ENCODE peak calls at places on chromosome 22, in four cellular contexts. S is HepG2, E is GM12878, J is K562. O is an unnamed sample.

GRCh38 chr22:42644422-42645340 is 4.3 kb upstream of the ATP5MGL start:
- DNase-seq in J (no peak), E (no peak), S (no peak), O (no peak)

GRCh38 chr22:27900153-27900552 is 18.9 kb downstream of the PITPNB start:
- DNase-seq in S (no peak), J (no peak), E (no peak), O (no peak)

GRCh38 chr22:17570851-17571631 is 7.7 kb downstream of the SLC25A18 start:
- DNase-seq in E (no peak), J (no peak), S (no peak), O (no peak)

GRCh38 chr22:47767403-47767802 is 1005.0 kb downstream of the TBC1D22A start:
- DNase-seq in S (no peak), J (no peak), E (no peak), O (no peak)

GRCh38 chr22:33803371-33803770 is 116.9 kb downstream of the LARGE1 start:
- DNase-seq in S (no peak), E (no peak), J (no peak), O (no peak)

GRCh38 chr22:47165998-47166397 is 403.5 kb downstream of the TBC1D22A start:
- DNase-seq in J (no peak), E (no peak), S (no peak), O (peak)

GRCh38 chr22:47281126-47282106 is 519.0 kb downstream of the TBC1D22A start:
- DNase-seq in E (no peak), J (no peak), S (no peak), O (no peak)

GRCh38 chr22:29314074-29314473 is 1.4 kb downstream of the RASL10A start:
- DNase-seq in J (no peak), E (no peak), S (no peak), O (no peak)

GRCh38 chr22:39574779-39575551 is 4.4 kb downstream of the CACNA1I start:
- DNase-seq in S (peak), J (peak), E (no peak), O (no peak)

GRCh38 chr22:35037089-35037488 is 28.9 kb upstream of the ISX start:
- DNase-seq in S (no peak), E (no peak), J (peak), O (peak)

GRCh38 chr22:30043181-30043580 is 37.1 kb upstream of the HORMAD2 start:
- DNase-seq in S (no peak), E (no peak), J (no peak), O (no peak)

GRCh38 chr22:39299829-39300178 is 19.6 kb downstream of the RPL3 start:
- DNase-seq in S (no peak), J (no peak), E (peak), O (no peak)

GRCh38 chr22:23385301-23386244 is 194.5 kb downstream of the IGLL1 start:
- DNase-seq in J (peak), E (peak), S (peak), O (peak)

GRCh38 chr22:32636884-32637283 is 162.3 kb downstream of the FBXO7 start:
- DNase-seq in J (no peak), E (no peak), S (no peak), O (no peak)

GRCh38 chr22:33896801-33897620 is 23.3 kb downstream of the LARGE1 start:
- DNase-seq in S (no peak), E (no peak), J (no peak), O (no peak)

GRCh38 chr22:40533712-40534378 is 102.7 kb downstream of the MRTFA start:
- DNase-seq in J (peak), E (peak), S (no peak), O (no peak)

GRCh38 chr22:27876684-27877083 is 42.4 kb downstream of the PITPNB start:
- DNase-seq in E (no peak), J (no peak), S (no peak), O (no peak)

GRCh38 chr22:24559471-24559870 is 3.7 kb downstream of the SNRPD3 start:
- DNase-seq in J (peak), E (no peak), S (no peak), O (no peak)

GRCh38 chr22:39612811-39613548 is 42.4 kb downstream of the CACNA1I start:
- DNase-seq in S (no peak), E (no peak), J (no peak), O (no peak)

GRCh38 chr22:48701296-48702030 is 1126.2 kb downstream of the BRD1 start:
- DNase-seq in E (no peak), S (peak), J (no peak), O (no peak)

DNA sequence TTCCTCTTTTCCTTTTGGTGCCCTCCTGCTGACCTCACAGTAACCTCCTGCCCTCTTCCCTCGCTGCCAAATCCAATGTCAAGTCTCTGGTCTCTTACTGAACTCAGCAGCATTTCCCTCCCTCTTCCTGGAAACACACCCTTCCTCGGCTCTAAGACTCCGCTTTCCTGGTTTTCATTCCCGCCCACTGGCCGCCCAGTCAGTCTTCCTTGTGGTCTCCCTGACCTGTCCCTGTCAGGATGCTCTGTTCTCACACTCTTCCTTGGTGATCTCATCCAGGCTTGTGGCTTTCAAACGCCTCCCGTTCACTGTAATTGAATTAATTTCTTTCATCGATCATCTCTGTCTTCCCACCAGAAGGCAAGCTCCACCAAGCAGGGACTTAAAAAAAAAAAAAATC is 33.5 kb downstream of the MYO18B start:
- DNase-seq in E (no peak), J (no peak), S (no peak), O (peak)
- TF ChIP-seq CBFB in E (no peak), J (no peak), S (no peak), O (no peak)

GRCh38 chr22:19824197-19825015 is 30.3 kb downstream of the GNB1L start:
- DNase-seq in S (peak), E (no peak), J (no peak), O (no peak)
- TF ChIP-seq USF2 in S (no peak), E (no peak), J (no peak), O (no peak)

GRCh38 chr22:43888740-43889139 is 3.1 kb downstream of the PNPLA5 start:
- DNase-seq in E (no peak), J (no peak), S (no peak), O (no peak)

GRCh38 chr22:43885319-43885671 is 6.5 kb downstream of the PNPLA5 start:
- DNase-seq in E (no peak), S (no peak), J (no peak), O (no peak)

GRCh38 chr22:43885786-43886185 is 6.0 kb downstream of the PNPLA5 start:
- DNase-seq in J (no peak), S (no peak), E (no peak), O (no peak)

GRCh38 chr22:43886231-43886630 is 5.6 kb downstream of the PNPLA5 start:
- DNase-seq in J (no peak), E (no peak), S (no peak), O (no peak)

GRCh38 chr22:43887391-43887790 is 4.4 kb downstream of the PNPLA5 start:
- DNase-seq in E (no peak), S (no peak), J (no peak), O (no peak)
- TF ChIP-seq CBFB in E (no peak), S (no peak), J (no peak), O (no peak)

DNA sequence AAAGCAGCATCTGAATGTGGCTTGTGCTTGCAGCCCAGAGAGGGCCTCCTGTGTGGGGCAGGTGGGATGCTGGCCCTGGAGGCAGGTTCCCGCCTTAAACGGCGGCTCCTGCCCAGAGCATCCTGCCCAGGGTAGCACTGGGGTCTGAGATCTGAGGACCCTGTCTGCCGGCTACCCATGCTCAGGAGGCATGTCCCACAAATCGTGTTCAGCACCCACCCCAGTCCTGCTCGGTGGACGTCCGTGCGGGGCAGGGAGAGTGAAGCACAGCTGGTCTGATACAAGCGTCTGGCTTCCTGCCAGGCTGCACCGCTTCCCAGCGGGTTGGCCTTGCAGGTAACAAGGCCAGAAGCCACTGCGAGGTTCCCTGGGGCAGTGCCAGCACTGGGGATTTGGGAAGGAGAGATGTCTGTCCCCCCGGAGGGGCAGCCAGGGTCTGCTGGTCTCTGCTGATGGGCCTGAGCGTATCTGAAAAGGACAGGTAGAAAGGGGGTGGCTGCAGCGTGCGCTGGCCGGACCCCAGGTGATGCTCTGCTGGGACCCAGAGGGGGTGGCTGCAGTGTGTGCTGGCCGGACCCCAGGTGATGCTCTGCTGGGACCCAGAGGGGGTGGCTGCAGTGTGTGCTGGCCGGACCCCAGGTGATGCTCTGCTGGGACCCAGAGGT is 3.6 kb downstream of the TRABD start:
- DNase-seq in E (no peak), S (no peak), J (peak), O (no peak)
- TF ChIP-seq USF2 in E (no peak), S (no peak), J (no peak), O (no peak)

GRCh38 chr22:43811777-43812148 is 342 bp downstream of the EFCAB6 start:
- DNase-seq in J (no peak), S (no peak), E (no peak), O (no peak)

GRCh38 chr22:43812149-43812842 is at the start of gene EFCAB6:
- DNase-seq in J (peak), E (peak), S (no peak), O (peak)

GRCh38 chr22:43817402-43817801 is 5.3 kb upstream of the EFCAB6 start:
- DNase-seq in E (no peak), S (no peak), J (no peak), O (no peak)

GRCh38 chr22:43814264-43814663 is 2.2 kb upstream of the EFCAB6 start:
- DNase-seq in E (no peak), S (no peak), J (no peak), O (no peak)

GRCh38 chr22:43812890-43813289 is 785 bp upstream of the EFCAB6 start:
- DNase-seq in E (no peak), J (no peak), S (no peak), O (no peak)
- TF ChIP-seq CBFB in E (no peak), J (no peak), S (no peak), O (no peak)

DNA sequence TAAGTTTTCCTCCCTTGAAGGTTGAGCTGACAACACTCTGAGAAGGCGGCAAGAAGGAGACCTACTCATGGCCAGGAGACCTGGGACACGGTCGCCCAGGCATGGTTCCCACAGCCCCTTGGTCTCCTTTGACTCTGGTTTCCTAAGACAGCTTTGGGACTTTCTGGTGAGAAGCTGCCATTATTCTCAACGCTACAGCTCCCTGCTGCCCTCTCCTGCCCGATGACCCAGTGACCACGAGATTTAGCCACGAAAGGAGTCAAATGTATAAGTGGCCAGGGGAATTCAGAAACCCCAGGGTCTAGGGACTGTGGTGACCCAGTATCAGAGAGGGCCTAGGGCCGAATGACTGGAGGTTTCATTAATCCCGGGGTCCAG is 696 bp upstream of the SDF2L1 start:
- DNase-seq in S (peak), J (peak), E (no peak), O (no peak)
- TF ChIP-seq USF2 in S (no peak), J (no peak), E (no peak), O (no peak)

O was measured in WTC11.